ENCODE peak calls at places on chromosomes 16 and 17, in five cellular contexts. I, D, X, N and C are unnamed samples.
A peak's percentile ranks its signal among the peaks of the same experiment; 100 is the strongest.

GRCh38 chr17:78377858-78378224 is 608 bp upstream of the PGS1 start:
- DNase-seq in I (no peak), D (no peak), X (no peak), N (no peak), C (no peak)

GRCh38 chr17:14940946-14941280 is 324.2 kb downstream of the PMP22 start:
- DNase-seq in I (peak; percentile 57), D (no peak), X (no peak), N (no peak), C (no peak)

GRCh38 chr16:23635958-23636357 is 5.2 kb downstream of the PALB2 start:
- DNase-seq in I (no peak), D (no peak), X (no peak), N (no peak), C (no peak)

GRCh38 chr16:25063865-25064264 is 47.7 kb upstream of the LCMT1 start:
- DNase-seq in I (peak; percentile 38), D (no peak), X (peak; percentile 80), N (no peak), C (no peak)

GRCh38 chr17:79372470-79373238 is 238.2 kb downstream of the RBFOX3 start:
- DNase-seq in I (no peak), D (no peak), X (no peak), N (no peak), C (no peak)

GRCh38 chr17:16100737-16101400 is 101.2 kb downstream of the TTC19 start:
- DNase-seq in I (no peak), D (no peak), X (no peak), N (no peak), C (no peak)

GRCh38 chr17:2958706-2959222 is 104.6 kb downstream of the OR1D5 start:
- DNase-seq in I (no peak), D (no peak), X (no peak), N (no peak), C (no peak)

GRCh38 chr17:74380959-74381808 is 13.9 kb downstream of the GPR142 start:
- DNase-seq in I (no peak), D (no peak), X (no peak), N (no peak), C (no peak)

GRCh38 chr17:48351916-48352332 is 78.1 kb downstream of the SKAP1 start:
- DNase-seq in I (peak; percentile 59), D (no peak), X (peak; percentile 36), N (no peak), C (peak; percentile 36)

GRCh38 chr16:56842133-56842532 is 22.9 kb upstream of the SLC12A3 start:
- DNase-seq in I (no peak), D (no peak), X (no peak), N (no peak), C (no peak)

GRCh38 chr16:86556576-86556975 is 1.5 kb upstream of the MTHFSD start:
- DNase-seq in I (no peak), D (no peak), X (no peak), N (no peak), C (no peak)

GRCh38 chr16:68707341-68708152 is 29.5 kb upstream of the CDH1 start:
- DNase-seq in I (peak; percentile 9), D (peak; percentile 61), X (peak; percentile 66), N (no peak), C (no peak)

GRCh38 chr17:76123749-76124581 is 17.1 kb downstream of the FOXJ1 start:
- DNase-seq in I (no peak), D (no peak), X (no peak), N (no peak), C (no peak)
- TF ChIP-seq CTCF in I (no peak), D (no peak), X (no peak), N (no peak), C (no peak)

GRCh38 chr16:14186007-14186953 is 115.2 kb downstream of the MRTFB start:
- DNase-seq in I (peak; percentile 83), D (no peak), X (peak; percentile 91), N (peak; percentile 10), C (no peak)
- TF ChIP-seq CTCF in I (peak; percentile 71), D (no peak), X (peak; percentile 70), N (peak; percentile 68), C (no peak)

GRCh38 chr16:67257486-67258159 is 8.8 kb downstream of the SLC9A5 start:
- DNase-seq in I (no peak), D (no peak), X (no peak), N (no peak), C (no peak)

GRCh38 chr16:67256701-67257230 is 8.0 kb downstream of the SLC9A5 start:
- DNase-seq in I (no peak), D (no peak), X (no peak), N (no peak), C (no peak)

GRCh38 chr16:67260426-67261063 is 11.8 kb downstream of the SLC9A5 start:
- DNase-seq in I (peak; percentile 75), D (no peak), X (no peak), N (no peak), C (peak; percentile 74)

GRCh38 chr16:67259705-67260104 is 10.9 kb downstream of the SLC9A5 start:
- DNase-seq in I (no peak), D (no peak), X (no peak), N (no peak), C (no peak)

DNA sequence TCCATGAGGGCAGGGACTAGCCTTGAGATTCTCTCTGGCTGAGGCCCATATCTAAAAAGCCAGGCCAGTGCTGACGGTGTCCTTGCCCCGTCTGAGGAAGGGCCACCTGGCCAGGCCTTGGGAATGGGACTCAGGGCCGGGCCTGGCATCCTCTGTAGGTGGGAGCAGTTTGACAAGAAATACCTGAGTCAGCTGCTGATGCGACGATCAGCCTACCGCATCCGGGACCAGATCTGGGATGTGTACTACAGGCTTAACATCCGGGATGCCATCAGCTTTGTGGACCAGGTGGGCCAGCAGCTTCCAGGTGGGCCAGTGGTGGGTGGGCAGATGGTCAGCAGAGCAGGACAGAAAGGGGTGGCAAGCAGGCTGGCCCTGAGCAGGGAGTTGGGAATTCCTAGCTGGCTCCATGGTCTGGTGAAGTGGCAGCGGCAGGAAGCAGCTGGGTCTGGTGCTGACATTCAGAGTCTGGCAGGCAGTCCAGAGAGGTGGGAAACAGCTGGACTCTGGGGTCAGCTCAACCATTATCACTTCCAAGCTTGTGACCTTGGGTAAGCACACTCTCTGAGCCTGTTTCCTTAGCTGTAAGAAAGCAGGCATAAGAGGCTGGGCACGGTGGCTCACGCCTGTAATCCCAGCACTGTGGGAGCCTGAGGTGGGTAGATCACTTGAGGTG is 9.5 kb downstream of the SLC9A5 start:
- DNase-seq in I (no peak), D (no peak), X (no peak), N (no peak), C (no peak)
- TF ChIP-seq CTCF in I (no peak), D (no peak), X (no peak), N (no peak), C (no peak)

GRCh38 chr16:72501739-72502653 is 330.0 kb upstream of the PMFBP1 start:
- DNase-seq in I (peak; percentile 78), D (peak; percentile 11), X (peak; percentile 55), N (peak; percentile 7), C (peak; percentile 61)
- TF ChIP-seq CTCF in I (peak; percentile 99), D (no peak), X (peak; percentile 93), N (peak; percentile 61), C (peak; percentile 90)